ENCODE peak calls at places on chromosome 11, in ten cellular contexts. D is PC-3, Y is hepatocyte, L is fibroblast of lung, K is A673, F is PC-9, I is neural progenitor cell, O is mammary epithelial cell, B is GM23248, J is astrocyte. P is an unnamed sample.

GRCh38 chr11:19656140-19656541 is 56.5 kb upstream of the NAV2 start:
- DNase-seq in D (no peak), J (no peak), F (no peak), I (no peak), K (no peak), Y (no peak), B (no peak), O (peak), L (no peak), P (no peak)

GRCh38 chr11:112253605-112254242 is 6.9 kb downstream of the PLET1 start:
- DNase-seq in I (no peak), L (no peak), D (no peak), O (no peak), Y (no peak), B (no peak), K (no peak), J (no peak), F (no peak), P (no peak)

GRCh38 chr11:46560300-46561025 is 33.4 kb downstream of the AMBRA1 start:
- DNase-seq in B (peak), I (no peak), Y (no peak), O (peak), K (peak), F (peak), D (no peak), J (no peak), L (peak), P (peak)

GRCh38 chr11:111941963-111942362 is 4.8 kb downstream of the DIXDC1 start:
- DNase-seq in B (peak), K (no peak), J (no peak), D (peak), L (no peak), I (no peak), F (no peak), O (peak), Y (no peak), P (no peak)

GRCh38 chr11:10246991-10247390 is 47.0 kb downstream of the SBF2 start:
- DNase-seq in K (no peak), F (no peak), J (no peak), O (no peak), L (no peak), I (no peak), D (no peak), B (peak), Y (no peak), P (no peak)

GRCh38 chr11:57276857-57277505 is 39.9 kb upstream of the APLNR start:
- DNase-seq in F (no peak), I (no peak), Y (no peak), O (no peak), K (no peak), J (no peak), D (no peak), L (no peak), B (no peak), P (no peak)

GRCh38 chr11:57499413-57499982 is 16.0 kb downstream of the SLC43A1 start:
- DNase-seq in K (peak), F (peak), D (peak), J (peak), O (peak), L (peak), I (peak), Y (peak), B (peak), P (no peak)

GRCh38 chr11:28981331-28981865 is 873.2 kb downstream of the METTL15 start:
- DNase-seq in B (no peak), O (no peak), I (no peak), F (no peak), L (peak), D (no peak), Y (no peak), K (peak), J (peak), P (no peak)

GRCh38 chr11:115144014-115144413 is 360.2 kb downstream of the CADM1 start:
- DNase-seq in O (no peak), J (no peak), K (no peak), Y (no peak), D (no peak), B (no peak), F (no peak), L (no peak), I (no peak), P (no peak)

GRCh38 chr11:130000552-130001176 is 2.0 kb downstream of the PRDM10 start:
- DNase-seq in J (no peak), L (no peak), D (no peak), Y (peak), I (no peak), K (no peak), F (no peak), B (no peak), O (no peak), P (no peak)

GRCh38 chr11:17391493-17392355 is 3.3 kb upstream of the KCNJ11 start:
- DNase-seq in L (no peak), I (no peak), O (no peak), J (no peak), K (no peak), D (no peak), Y (no peak), F (no peak), B (no peak), P (no peak)

GRCh38 chr11:22764732-22765131 is 64.9 kb downstream of the SVIP start:
- DNase-seq in O (no peak), J (no peak), Y (no peak), B (no peak), I (no peak), K (no peak), D (no peak), F (no peak), L (no peak), P (no peak)

GRCh38 chr11:14095882-14096281 is 133.4 kb downstream of the SPON1 start:
- DNase-seq in Y (no peak), O (no peak), K (peak), I (no peak), B (peak), F (peak), D (peak), L (no peak), J (no peak), P (no peak)

GRCh38 chr11:57072640-57073039 is 83.9 kb downstream of the OR5AK2 start:
- DNase-seq in K (peak), D (peak), J (peak), Y (peak), L (peak), O (peak), F (peak), B (peak), I (no peak), P (no peak)

GRCh38 chr11:102935514-102935913 is 20.0 kb downstream of the MMP13 start:
- DNase-seq in L (no peak), F (no peak), I (no peak), D (no peak), O (no peak), K (no peak), Y (no peak), B (no peak), J (no peak), P (no peak)

GRCh38 chr11:57321996-57322880 is 2.5 kb downstream of the TNKS1BP1 start:
- DNase-seq in O (peak), J (peak), B (peak), D (peak), L (peak), I (peak), F (peak), Y (peak), K (peak), P (no peak)

GRCh38 chr11:95412074-95412473 is 181.1 kb upstream of the SESN3 start:
- DNase-seq in D (no peak), K (no peak), F (no peak), B (no peak), L (no peak), O (peak), I (no peak), J (no peak), Y (no peak), P (no peak)

GRCh38 chr11:116930177-116930576 is 92.8 kb upstream of the APOA1 start:
- DNase-seq in B (peak), J (peak), Y (peak), D (no peak), K (peak), L (peak), F (no peak), I (no peak), O (peak), P (peak)

GRCh38 chr11:126969865-126970479 is 30.6 kb downstream of the KIRREL3 start:
- DNase-seq in Y (peak), J (peak), D (peak), O (peak), F (no peak), L (peak), I (peak), K (peak), B (peak), P (no peak)

GRCh38 chr11:121040614-121041002 is 16.7 kb downstream of the TBCEL start:
- DNase-seq in D (no peak), I (no peak), K (no peak), Y (no peak), B (no peak), F (no peak), O (no peak), L (no peak), J (no peak), P (no peak)
- TF ChIP-seq EZH2 in D (no peak), I (no peak), K (no peak), Y (no peak), B (no peak), F (no peak), O (no peak), L (no peak), J (no peak), P (no peak)

DNA sequence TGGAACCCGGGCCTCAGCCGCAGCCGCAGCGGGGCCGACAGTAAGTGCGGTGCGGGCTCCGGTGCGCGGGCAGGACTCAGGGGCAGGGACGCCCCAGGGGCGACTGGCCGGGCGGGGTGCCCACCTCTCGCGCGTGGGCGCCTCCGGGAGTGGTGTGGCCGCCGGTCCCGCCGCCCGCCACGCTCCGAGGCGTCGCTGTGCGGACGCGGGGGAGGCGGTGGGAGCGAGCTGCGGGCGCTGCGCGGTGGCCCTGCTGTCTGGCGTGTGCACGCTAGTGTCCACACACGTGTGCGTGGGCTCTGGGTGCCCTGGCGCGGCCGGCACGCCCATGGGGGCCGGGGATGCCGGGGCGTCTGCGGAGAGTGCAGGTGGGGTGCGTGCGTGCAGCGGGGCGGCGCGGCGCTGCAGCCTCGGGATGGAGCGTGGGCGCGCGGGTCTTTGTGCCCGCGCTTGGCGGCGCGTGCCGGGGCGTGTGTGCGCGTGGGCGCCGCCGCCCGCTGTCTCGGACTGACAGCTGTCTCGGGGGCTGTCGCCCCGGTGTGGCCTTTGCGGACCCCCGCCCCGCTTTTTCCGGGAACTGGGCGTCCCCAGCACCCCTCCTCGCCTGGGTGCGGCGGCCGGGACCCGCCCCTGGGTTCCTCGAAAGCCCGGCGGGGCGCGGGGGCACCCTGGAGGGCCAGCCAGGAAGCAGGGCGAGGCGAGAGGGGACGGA is 800 bp downstream of the KCNK4 start:
- DNase-seq in J (no peak), D (no peak), B (peak), I (no peak), Y (no peak), K (no peak), O (no peak), F (no peak), L (no peak), P (no peak)
- TF ChIP-seq EZH2 in J (peak), D (no peak), B (peak), I (peak), Y (peak), K (peak), O (peak), F (no peak), L (peak), P (no peak)

GRCh38 chr11:31825453-31826391 is 14.6 kb upstream of the PAX6 start:
- DNase-seq in F (no peak), K (peak), Y (no peak), J (no peak), L (no peak), O (no peak), D (no peak), B (no peak), I (peak), P (no peak)
- TF ChIP-seq EZH2 in F (no peak), K (peak), Y (peak), J (peak), L (peak), O (peak), D (no peak), B (peak), I (peak), P (no peak)

GRCh38 chr11:133388260-133388659 is 144.0 kb downstream of the OPCML start:
- DNase-seq in L (no peak), F (no peak), B (no peak), D (no peak), J (no peak), I (no peak), O (no peak), Y (no peak), K (no peak), P (no peak)

GRCh38 chr11:133384731-133385130 is 147.6 kb downstream of the OPCML start:
- DNase-seq in J (no peak), D (no peak), K (no peak), F (no peak), L (no peak), I (no peak), Y (no peak), O (no peak), B (no peak), P (no peak)

GRCh38 chr11:133388975-133389568 is 143.2 kb downstream of the OPCML start:
- DNase-seq in L (no peak), I (no peak), O (no peak), F (no peak), J (no peak), D (no peak), K (no peak), Y (no peak), B (no peak), P (no peak)

GRCh38 chr11:133386262-133386661 is 146.0 kb downstream of the OPCML start:
- DNase-seq in K (no peak), Y (no peak), F (no peak), L (no peak), D (no peak), I (no peak), B (no peak), O (no peak), J (no peak), P (no peak)

DNA sequence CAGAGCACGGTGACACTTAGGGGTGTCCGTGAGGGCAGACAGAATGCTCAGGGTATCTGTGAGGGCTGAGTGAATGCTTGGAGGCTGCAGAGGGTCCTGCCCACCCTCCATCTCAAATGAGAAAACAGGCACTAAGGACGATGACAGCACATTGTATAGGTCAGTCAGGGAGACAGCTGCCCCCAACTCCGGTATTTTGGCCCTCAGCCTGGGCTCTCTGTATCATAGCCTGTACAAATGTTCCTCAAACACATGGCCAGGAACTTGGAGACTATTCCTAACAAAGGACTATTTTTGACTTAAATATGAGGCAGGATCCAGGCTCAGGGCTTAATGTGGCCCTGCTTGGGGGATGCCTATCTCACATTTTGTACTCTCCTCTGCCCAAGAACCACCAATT is 145.4 kb downstream of the OPCML start:
- DNase-seq in Y (no peak), K (no peak), D (no peak), B (no peak), F (no peak), I (no peak), O (no peak), J (no peak), L (no peak), P (no peak)
- TF ChIP-seq EZH2 in Y (no peak), K (no peak), D (no peak), B (no peak), F (no peak), I (no peak), O (no peak), J (no peak), L (no peak), P (no peak)

GRCh38 chr11:1846453-1846932 is 6.4 kb upstream of the LSP1 start:
- DNase-seq in J (no peak), Y (no peak), B (no peak), D (no peak), L (no peak), I (no peak), K (no peak), F (no peak), O (no peak), P (no peak)

GRCh38 chr11:1844221-1845094 is 5.7 kb downstream of the TNNI2 start:
- DNase-seq in J (no peak), O (no peak), I (no peak), D (no peak), K (no peak), Y (peak), L (no peak), B (no peak), F (no peak), P (no peak)

GRCh38 chr11:1845571-1846452 is 7.0 kb downstream of the TNNI2 start:
- DNase-seq in B (no peak), Y (no peak), F (no peak), K (no peak), D (no peak), O (no peak), J (no peak), I (no peak), L (no peak), P (no peak)

GRCh38 chr11:1843796-1844195 is 5.0 kb downstream of the TNNI2 start:
- DNase-seq in F (no peak), Y (no peak), L (no peak), B (no peak), J (no peak), D (no peak), I (no peak), K (no peak), O (no peak), P (no peak)

DNA sequence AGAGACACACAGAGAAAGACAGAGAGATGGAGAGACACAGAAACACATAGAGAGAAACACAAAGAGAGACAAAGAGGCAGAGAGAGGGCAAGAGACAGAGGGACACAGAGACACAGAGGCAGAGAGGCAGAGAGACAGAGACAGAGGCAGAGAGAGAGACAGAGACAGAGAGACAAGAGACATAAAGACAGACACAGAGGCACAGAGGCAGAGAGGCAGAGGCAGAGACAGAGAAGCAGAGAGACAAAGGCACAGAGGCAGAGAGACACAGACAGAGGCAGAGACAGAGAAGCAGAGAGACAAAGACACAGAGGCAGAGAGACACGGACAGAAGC is 6.3 kb downstream of the TNNI2 start:
- DNase-seq in F (no peak), I (no peak), K (no peak), Y (no peak), L (no peak), D (no peak), J (no peak), O (no peak), B (no peak), P (no peak)
- TF ChIP-seq EZH2 in F (no peak), I (no peak), K (no peak), Y (no peak), L (no peak), D (no peak), J (no peak), O (no peak), B (no peak), P (no peak)

DNA sequence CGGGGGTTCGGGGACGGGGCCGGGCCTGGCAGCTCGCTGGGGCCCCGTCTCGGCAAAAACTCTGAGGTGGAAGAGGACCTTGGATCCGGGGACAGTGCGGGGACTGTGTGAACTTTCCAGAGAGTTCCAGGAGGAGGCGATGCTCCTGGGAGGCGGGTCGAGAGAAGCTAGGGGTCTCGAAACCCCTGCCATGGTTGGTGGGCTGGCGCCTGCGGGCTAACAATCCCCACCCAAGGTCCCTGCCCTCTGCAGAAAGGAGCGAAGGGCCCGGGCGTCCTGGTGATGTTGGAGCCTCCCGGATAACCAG is 4.7 kb upstream of the GRK2 start:
- DNase-seq in O (no peak), J (no peak), L (no peak), Y (no peak), D (no peak), K (no peak), B (no peak), F (no peak), I (no peak), P (no peak)
- TF ChIP-seq EZH2 in O (no peak), J (no peak), L (no peak), Y (no peak), D (no peak), K (no peak), B (no peak), F (no peak), I (no peak), P (no peak)

DNA sequence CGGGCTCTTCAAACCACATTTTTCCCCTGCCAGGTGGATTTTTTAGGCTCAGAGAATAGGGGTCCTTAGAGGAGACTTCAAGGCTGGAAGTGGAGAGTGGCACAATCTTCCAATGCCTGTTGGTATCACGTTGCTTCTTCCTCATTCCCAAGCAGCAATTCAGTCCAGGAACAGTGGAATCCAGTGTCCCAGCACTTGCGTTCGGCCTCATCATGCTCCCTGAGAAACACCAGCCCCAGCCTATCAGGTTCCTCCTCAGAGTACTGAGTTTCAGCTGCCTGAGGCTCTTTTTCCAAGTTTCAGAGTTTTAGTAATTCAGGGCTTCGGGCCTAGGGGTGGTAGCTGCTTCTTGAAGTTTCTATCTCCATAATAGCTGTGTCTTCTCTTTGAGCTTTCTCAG is 31.9 kb upstream of the NRGN start:
- DNase-seq in Y (no peak), J (no peak), I (no peak), K (no peak), F (peak), O (no peak), L (no peak), D (peak), B (no peak), P (no peak)
- TF ChIP-seq EZH2 in Y (no peak), J (no peak), I (no peak), K (no peak), F (no peak), O (no peak), L (no peak), D (no peak), B (no peak), P (no peak)

DNA sequence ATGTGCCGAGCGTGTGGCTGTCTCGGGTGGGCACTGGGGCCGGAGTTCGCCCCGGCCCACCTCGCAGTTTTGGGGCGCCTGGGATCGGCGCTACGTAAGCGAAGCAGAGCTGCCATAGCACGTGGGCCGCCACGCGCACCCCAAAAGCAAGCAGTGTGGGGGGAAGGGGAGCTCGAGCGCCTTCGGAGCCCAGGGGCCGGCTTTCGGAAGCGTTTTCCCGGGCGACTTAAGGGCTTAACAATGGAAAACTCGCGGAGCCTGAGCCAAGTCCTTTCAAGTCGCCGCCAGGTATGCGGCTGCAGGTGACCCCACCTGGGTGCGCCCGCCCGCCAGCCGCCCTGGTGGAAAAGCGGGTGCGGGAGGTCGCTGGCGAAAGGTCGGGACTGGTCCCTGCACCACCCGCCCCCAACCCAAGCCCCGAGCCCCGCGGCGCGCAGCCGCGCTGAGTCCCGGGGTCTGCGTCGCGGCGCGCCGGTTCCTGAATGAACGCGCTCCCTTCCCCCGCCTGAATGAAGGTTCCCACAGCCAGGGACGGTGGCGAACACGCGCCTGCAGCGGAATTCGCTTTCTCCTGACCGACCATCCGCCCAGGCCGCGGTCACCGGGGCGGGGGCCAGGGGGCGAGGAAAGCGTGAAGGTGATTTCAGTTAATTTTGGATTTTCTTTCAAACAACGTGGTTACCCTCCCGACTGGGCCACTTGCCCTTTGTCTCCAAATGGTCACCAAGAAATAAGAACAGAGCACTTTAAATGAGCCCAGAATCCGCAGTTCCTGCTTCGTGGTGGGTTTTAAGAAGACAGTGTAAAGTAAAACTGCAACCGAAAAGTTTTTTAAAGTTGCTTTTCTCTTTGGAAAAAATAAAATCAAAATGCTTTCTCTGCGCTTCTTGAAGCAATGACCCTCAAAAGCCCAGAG is 2.7 kb upstream of the CCND1 start:
- DNase-seq in I (peak), L (peak), O (peak), F (peak), K (peak), D (peak), Y (peak), J (peak), B (peak), P (no peak)
- TF ChIP-seq EZH2 in I (no peak), L (no peak), O (no peak), F (no peak), K (no peak), D (no peak), Y (no peak), J (no peak), B (no peak), P (no peak)

P was measured in DND-41.